ENCODE peak calls at places on chromosomes 2 and 18, in four cellular contexts. N, M, S and B are unnamed samples.

GRCh38 chr2:143482761-143483160 is 353.5 kb downstream of the ARHGAP15 start:
- DNase-seq in N (no peak), S (no peak), M (peak; percentile 12), B (no peak)

GRCh38 chr2:108941161-108941665 is 47.8 kb downstream of the EDAR start:
- DNase-seq in N (no peak), M (no peak), S (no peak), B (no peak)

GRCh38 chr2:150787353-150788098 is 300.1 kb upstream of the RND3 start:
- DNase-seq in N (no peak), M (no peak), S (no peak), B (no peak)

GRCh38 chr2:129923265-129924141 is 56.0 kb upstream of the RAB6C start:
- DNase-seq in N (peak; percentile 72), M (peak; percentile 38), S (peak; percentile 34), B (peak; percentile 54)

GRCh38 chr2:101518470-101519172 is 43.7 kb upstream of the RFX8 start:
- DNase-seq in M (peak; percentile 41), N (peak; percentile 24), S (no peak), B (peak; percentile 5)

GRCh38 chr2:220499281-220499680 is 871.9 kb downstream of the SLC4A3 start:
- DNase-seq in S (no peak), M (peak; percentile 64), N (no peak), B (no peak)

GRCh38 chr2:55048925-55049793 is 1.1 kb downstream of the RTN4 start:
- DNase-seq in S (peak; percentile 71), M (peak; percentile 83), N (peak; percentile 75), B (peak; percentile 62)

GRCh38 chr2:128301501-128301966 is 17.1 kb downstream of the HS6ST1 start:
- DNase-seq in S (no peak), M (peak; percentile 99), N (no peak), B (no peak)

GRCh38 chr2:233816334-233816733 is 38.0 kb downstream of the HJURP start:
- DNase-seq in S (no peak), N (no peak), M (no peak), B (no peak)

GRCh38 chr2:20609349-20609994 is 41.4 kb downstream of the HS1BP3 start:
- DNase-seq in M (peak; percentile 55), N (no peak), S (no peak), B (no peak)

GRCh38 chr2:188969236-188970032 is 4.7 kb upstream of the COL3A1 start:
- DNase-seq in N (no peak), M (peak; percentile 68), S (no peak), B (no peak)

GRCh38 chr2:102301867-102302362 is 9.4 kb upstream of the IL1RL1 start:
- DNase-seq in S (peak; percentile 45), M (no peak), N (peak; percentile 21), B (peak; percentile 5)

GRCh38 chr2:70132244-70133126 is 45.2 kb downstream of the PCBP1 start:
- DNase-seq in S (peak; percentile 69), M (peak; percentile 63), N (no peak), B (no peak)

GRCh38 chr2:46134531-46135229 is 162.5 kb upstream of the EPAS1 start:
- DNase-seq in M (peak; percentile 74), S (no peak), N (no peak), B (no peak)

GRCh38 chr2:47783491-47784330 is 766 bp downstream of the MSH6 start:
- DNase-seq in N (peak; percentile 83), S (peak; percentile 84), M (peak; percentile 38), B (peak; percentile 60)

GRCh38 chr2:124993809-124994208 is 968.7 kb downstream of the CNTNAP5 start:
- DNase-seq in S (no peak), M (no peak), N (no peak), B (no peak)

GRCh38 chr2:26170795-26171194 is 2.1 kb upstream of the GAREM2 start:
- DNase-seq in N (no peak), S (no peak), M (no peak), B (no peak)

GRCh38 chr2:58796239-58796638 is 555.1 kb upstream of the FANCL start:
- DNase-seq in M (no peak), S (no peak), N (no peak), B (no peak)
- TF ChIP-seq CTCF in M (no peak), S (no peak), N (no peak), B (no peak)

DNA sequence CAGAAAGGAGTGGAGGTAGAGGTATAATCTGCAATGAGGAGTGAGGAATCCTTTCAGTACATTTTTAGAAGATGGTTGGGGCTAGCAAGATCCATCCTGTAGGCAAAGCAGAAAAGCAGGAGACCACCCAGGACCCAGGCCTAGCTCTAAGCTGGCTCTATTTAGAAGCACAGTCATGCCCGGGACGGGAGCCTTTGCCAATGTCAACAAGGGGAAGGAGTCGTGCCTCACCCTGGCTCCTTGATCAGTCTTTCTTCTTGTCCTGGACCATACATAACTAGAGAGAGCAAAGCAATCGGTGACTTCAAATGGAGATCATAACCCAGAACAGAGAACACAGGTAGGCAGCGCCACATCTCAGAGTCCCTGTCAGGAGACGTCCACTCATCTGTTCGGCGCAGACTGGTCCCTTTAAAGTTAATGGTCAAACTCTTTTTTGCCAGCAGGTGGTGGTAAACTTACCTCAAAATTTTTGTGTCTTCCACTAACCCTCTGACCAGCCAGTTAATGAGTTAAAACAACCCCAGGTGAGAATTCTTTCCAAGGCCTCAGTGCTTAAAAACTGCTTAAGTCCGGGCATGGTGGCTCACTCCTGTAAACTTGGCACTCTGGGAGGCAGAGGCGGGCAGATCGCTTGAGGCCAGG is 8.0 kb downstream of the MC5R start:
- DNase-seq in S (no peak), N (no peak), M (no peak), B (no peak)
- TF ChIP-seq CTCF in S (no peak), N (peak; percentile 11), M (no peak), B (peak; percentile 31)

GRCh38 chr18:31245820-31246219 is 72.1 kb upstream of the DSG1 start:
- DNase-seq in M (no peak), N (no peak), S (no peak), B (no peak)

GRCh38 chr18:31243740-31244512 is 74.0 kb upstream of the DSG1 start:
- DNase-seq in S (no peak), M (no peak), N (no peak), B (no peak)

GRCh38 chr18:31244737-31245432 is 73.1 kb upstream of the DSG1 start:
- DNase-seq in M (no peak), S (no peak), N (peak; percentile 20), B (no peak)

GRCh38 chr18:31241425-31241824 is 76.5 kb upstream of the DSG1 start:
- DNase-seq in N (no peak), S (no peak), M (no peak), B (no peak)

DNA sequence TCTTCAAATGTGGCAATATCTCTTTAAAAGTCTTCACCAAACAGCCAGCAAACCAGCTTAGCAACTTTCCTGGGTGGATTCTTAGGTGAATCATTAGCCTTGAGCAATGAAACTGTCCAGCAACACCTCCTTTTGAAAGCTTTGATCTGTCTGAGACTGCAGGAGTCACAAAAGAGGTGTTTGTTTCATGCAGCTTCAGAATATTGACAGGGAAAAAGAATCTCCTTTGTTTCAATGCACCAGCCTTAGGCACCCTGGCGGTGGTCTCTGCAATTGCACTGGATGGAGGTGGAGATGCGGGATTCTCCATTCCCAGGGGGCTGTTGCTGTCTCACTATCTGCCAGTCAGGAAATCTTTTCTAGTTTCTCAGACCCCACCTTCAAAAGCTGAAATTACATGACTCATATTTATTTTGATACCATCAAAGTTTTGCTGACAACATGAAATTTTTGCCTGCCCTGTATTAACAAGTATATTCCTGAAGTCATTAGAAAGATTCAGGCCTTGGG is 76.0 kb upstream of the DSG1 start:
- DNase-seq in S (no peak), N (peak; percentile 68), M (no peak), B (peak; percentile 65)
- TF ChIP-seq CTCF in S (no peak), N (peak; percentile 71), M (no peak), B (peak; percentile 86)

GRCh38 chr2:221501883-221502269 is 70.2 kb downstream of the EPHA4 start:
- DNase-seq in S (no peak), M (no peak), N (no peak), B (no peak)
- TF ChIP-seq CTCF in S (no peak), M (no peak), N (no peak), B (no peak)

GRCh38 chr2:3729055-3729448 is 25.7 kb downstream of the DCDC2C start:
- DNase-seq in M (no peak), S (no peak), N (no peak), B (no peak)

GRCh38 chr2:3729786-3730185 is 26.4 kb downstream of the DCDC2C start:
- DNase-seq in M (no peak), S (no peak), N (no peak), B (no peak)

GRCh38 chr2:3726511-3726910 is 23.1 kb downstream of the DCDC2C start:
- DNase-seq in N (no peak), S (no peak), M (no peak), B (no peak)

GRCh38 chr2:3727397-3728045 is 24.1 kb downstream of the DCDC2C start:
- DNase-seq in N (no peak), S (no peak), M (no peak), B (no peak)

DNA sequence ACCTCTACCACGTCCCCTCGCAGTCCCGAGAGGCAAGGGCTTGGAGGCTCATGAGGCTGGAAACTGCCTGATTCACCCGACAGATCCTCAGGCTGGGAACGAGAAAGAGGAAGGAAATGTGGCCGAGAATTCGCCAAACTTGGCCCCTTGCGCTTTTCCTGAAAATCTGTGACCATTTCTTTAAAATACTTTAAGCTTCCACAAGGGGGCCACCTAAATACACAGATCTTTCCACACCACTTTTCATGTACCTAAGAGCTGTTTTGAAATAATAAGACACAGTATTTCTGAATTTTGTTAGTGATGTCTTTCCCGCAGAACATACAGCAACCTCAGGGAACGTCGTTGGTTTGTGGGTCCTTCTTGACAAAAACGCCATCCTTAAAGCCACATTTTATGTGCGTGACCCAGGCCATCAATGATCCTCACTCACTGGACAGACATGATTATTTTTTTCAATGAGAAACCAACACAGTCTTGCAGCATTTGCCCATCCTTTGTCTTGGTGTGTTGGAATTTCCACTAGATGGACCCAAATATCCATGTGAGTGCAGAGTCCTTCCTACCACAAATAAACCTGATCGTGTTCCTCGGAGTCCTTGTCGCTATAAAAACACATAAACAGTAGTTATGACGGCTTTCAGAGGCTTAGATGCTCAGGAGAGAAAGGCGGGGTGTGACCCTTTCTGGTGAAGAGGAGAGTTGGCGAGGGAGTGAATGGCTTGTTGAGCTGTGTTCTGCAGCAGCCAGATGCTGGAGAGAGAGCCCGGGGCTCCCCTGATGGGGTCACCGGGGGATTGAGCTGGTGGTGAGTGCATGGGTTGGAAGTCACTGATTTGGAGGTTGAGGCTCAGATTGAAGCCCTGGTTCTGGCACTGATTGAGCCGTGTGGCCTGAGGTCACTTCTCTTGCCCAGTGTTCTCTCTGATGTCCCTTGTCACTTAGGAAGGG is 25.0 kb downstream of the DCDC2C start:
- DNase-seq in N (peak; percentile 26), M (peak; percentile 36), S (peak; percentile 65), B (no peak)
- TF ChIP-seq CTCF in N (peak; percentile 64), M (peak; percentile 54), S (no peak), B (peak; percentile 78)

GRCh38 chr2:31299547-31299946 is 65.6 kb downstream of the EHD3 start:
- DNase-seq in S (no peak), M (no peak), N (no peak), B (no peak)
- TF ChIP-seq CTCF in S (no peak), M (no peak), N (no peak), B (no peak)